ENCODE peak calls at places on chromosomes 4 and X, in nine cellular contexts. J is upper lobe of right lung, L is HFF-Myc, D is right atrium auricular region, H is heart left ventricle, F is kidney, X is fibroblast of mammary gland, G is cardiac fibroblast, Z is astrocyte of the cerebellum. Q is an unnamed sample.

GRCh38 chrX:10749113-10749512 is 128.7 kb upstream of the MID1 start:
- DNase-seq in J (no peak), L (no peak), D (no peak), H (no peak), F (no peak), X (peak; percentile 41), G (peak; percentile 79), Z (no peak), Q (peak; percentile 68)

GRCh38 chr4:170089743-170090666 is at the start of gene AADAT:
- DNase-seq in J (peak; percentile 91), L (peak; percentile 33), D (peak; percentile 68), H (peak; percentile 75), F (peak; percentile 91), X (peak; percentile 78), G (peak; percentile 81), Z (peak; percentile 19), Q (peak; percentile 74)

GRCh38 chrX:30957753-30958152 is 68.7 kb upstream of the TAB3 start:
- DNase-seq in J (no peak), L (no peak), D (no peak), H (no peak), F (no peak), X (peak; percentile 35), G (peak; percentile 50), Z (no peak), Q (peak; percentile 59)

GRCh38 chr4:167117273-167117672 is 117.0 kb downstream of the SPOCK3 start:
- DNase-seq in J (no peak), L (no peak), D (no peak), H (no peak), F (no peak), X (no peak), G (no peak), Z (no peak), Q (no peak)

GRCh38 chr4:184344899-184345572 is 127.4 kb upstream of the ENPP6 start:
- DNase-seq in J (no peak), L (no peak), D (peak; percentile 40), H (no peak), F (no peak), X (no peak), G (no peak), Z (no peak), Q (no peak)

GRCh38 chr4:97942137-97942536 is 201.1 kb downstream of the STPG2 start:
- DNase-seq in J (no peak), L (no peak), D (no peak), H (no peak), F (no peak), X (no peak), G (peak; percentile 50), Z (no peak), Q (no peak)

GRCh38 chr4:8342651-8343050 is 73.1 kb downstream of the HTRA3 start:
- DNase-seq in J (no peak), L (no peak), D (no peak), H (no peak), F (no peak), X (no peak), G (no peak), Z (no peak), Q (no peak)

GRCh38 chr4:129264008-129264657 is 168.2 kb downstream of the C4orf33 start:
- DNase-seq in J (no peak), L (no peak), D (no peak), H (no peak), F (no peak), X (no peak), G (no peak), Z (no peak), Q (no peak)

GRCh38 chr4:107825072-107825789 is 499 bp downstream of the SGMS2 start:
- DNase-seq in J (peak; percentile 89), L (no peak), D (no peak), H (peak; percentile 41), F (peak; percentile 87), X (peak; percentile 56), G (peak; percentile 64), Z (no peak), Q (peak; percentile 44)

GRCh38 chr4:145805490-145805889 is 125.5 kb downstream of the C4orf51 start:
- DNase-seq in J (no peak), L (no peak), D (no peak), H (peak; percentile 60), F (no peak), X (no peak), G (peak; percentile 80), Z (no peak), Q (peak; percentile 38)

GRCh38 chrX:41906515-41907165 is 16.7 kb downstream of the CASK start:
- DNase-seq in J (no peak), L (no peak), D (no peak), H (no peak), F (no peak), X (peak; percentile 23), G (peak; percentile 36), Z (no peak), Q (peak; percentile 3)

GRCh38 chr4:97395980-97396562 is 747.2 kb downstream of the STPG2 start:
- DNase-seq in J (no peak), L (no peak), D (no peak), H (no peak), F (no peak), X (no peak), G (no peak), Z (no peak), Q (no peak)

GRCh38 chr4:2829933-2830451 is 13.7 kb upstream of the ADD1 start:
- DNase-seq in J (no peak), L (no peak), D (no peak), H (no peak), F (peak; percentile 72), X (no peak), G (no peak), Z (no peak), Q (no peak)

GRCh38 chrX:8364369-8365141 is 100.1 kb upstream of the VCX3B start:
- DNase-seq in J (no peak), L (no peak), D (no peak), H (peak; percentile 5), F (no peak), X (no peak), G (no peak), Z (no peak), Q (no peak)

GRCh38 chr4:85836588-85836987 is 361.6 kb downstream of the ARHGAP24 start:
- DNase-seq in J (no peak), L (no peak), D (no peak), H (no peak), F (no peak), X (no peak), G (no peak), Z (no peak), Q (no peak)
- H3K4me3 ChIP-seq in J (no peak overlapping the region), L (no peak overlapping the region), D (no peak overlapping the region), H (no peak overlapping the region), F (no peak overlapping the region), X (no peak overlapping the region), G (no peak overlapping the region), Z (no peak overlapping the region), Q (no peak overlapping the region)

GRCh38 chr4:73919691-73920090 is 50.5 kb downstream of the CXCL1 start:
- DNase-seq in J (no peak), L (no peak), D (no peak), H (no peak), F (no peak), X (no peak), G (peak; percentile 71), Z (no peak), Q (peak; percentile 18)

GRCh38 chr4:73922317-73922716 is 53.1 kb downstream of the CXCL1 start:
- DNase-seq in J (no peak), L (no peak), D (no peak), H (no peak), F (no peak), X (no peak), G (no peak), Z (no peak), Q (no peak)

GRCh38 chr4:73923631-73923937 is 54.4 kb downstream of the CXCL1 start:
- DNase-seq in J (no peak), L (no peak), D (no peak), H (no peak), F (no peak), X (no peak), G (no peak), Z (no peak), Q (no peak)

GRCh38 chr4:73918058-73918457 is 48.9 kb downstream of the CXCL1 start:
- DNase-seq in J (no peak), L (no peak), D (no peak), H (no peak), F (no peak), X (no peak), G (no peak), Z (no peak), Q (peak; percentile 17)

GRCh38 chr4:73922766-73923630 is 53.8 kb downstream of the CXCL1 start:
- DNase-seq in J (no peak), L (no peak), D (no peak), H (no peak), F (no peak), X (peak; percentile 75), G (peak; percentile 92), Z (peak; percentile 55), Q (peak; percentile 58)
- TF ChIP-seq CTCF in J (peak; percentile 49), L (peak; percentile 27), D (no peak), H (peak; percentile 19), F (peak; percentile 23), X (peak; percentile 60), G (peak; percentile 35), Z (peak; percentile 26), Q (peak; percentile 68)

GRCh38 chr4:109702950-109703663 is at the start of gene CASP6:
- DNase-seq in J (peak; percentile 95), L (no peak), D (peak; percentile 86), H (peak; percentile 87), F (peak; percentile 95), X (peak; percentile 61), G (peak; percentile 73), Z (peak; percentile 32), Q (peak; percentile 69)
- H3K4me3 ChIP-seq in J (peak within 1 kb of the TSS; percentile 75), L (peak within 1 kb of the TSS; percentile 65), D (peak within 1 kb of the TSS; percentile 85), H (peak within 1 kb of the TSS; percentile 59), F (peak within 1 kb of the TSS; percentile 75), X (peak within 1 kb of the TSS; percentile 78), G (peak within 1 kb of the TSS; percentile 91), Z (peak within 1 kb of the TSS; percentile 66), Q (peak within 1 kb of the TSS; percentile 83)

GRCh38 chrX:15143050-15143824 is 126.6 kb downstream of the ASB9 start:
- DNase-seq in J (peak; percentile 48), L (peak; percentile 10), D (no peak), H (peak; percentile 8), F (no peak), X (peak; percentile 42), G (peak; percentile 46), Z (peak; percentile 19), Q (peak; percentile 24)

GRCh38 chrX:15142084-15142715 is 127.7 kb downstream of the ASB9 start:
- DNase-seq in J (no peak), L (no peak), D (no peak), H (no peak), F (no peak), X (no peak), G (no peak), Z (no peak), Q (peak; percentile 2)

GRCh38 chrX:15150578-15150977 is 119.3 kb downstream of the ASB9 start:
- DNase-seq in J (no peak), L (no peak), D (no peak), H (no peak), F (no peak), X (no peak), G (no peak), Z (no peak), Q (no peak)

GRCh38 chrX:15143825-15144121 is 126.1 kb downstream of the ASB9 start:
- DNase-seq in J (no peak), L (no peak), D (no peak), H (no peak), F (no peak), X (no peak), G (no peak), Z (no peak), Q (no peak)

DNA sequence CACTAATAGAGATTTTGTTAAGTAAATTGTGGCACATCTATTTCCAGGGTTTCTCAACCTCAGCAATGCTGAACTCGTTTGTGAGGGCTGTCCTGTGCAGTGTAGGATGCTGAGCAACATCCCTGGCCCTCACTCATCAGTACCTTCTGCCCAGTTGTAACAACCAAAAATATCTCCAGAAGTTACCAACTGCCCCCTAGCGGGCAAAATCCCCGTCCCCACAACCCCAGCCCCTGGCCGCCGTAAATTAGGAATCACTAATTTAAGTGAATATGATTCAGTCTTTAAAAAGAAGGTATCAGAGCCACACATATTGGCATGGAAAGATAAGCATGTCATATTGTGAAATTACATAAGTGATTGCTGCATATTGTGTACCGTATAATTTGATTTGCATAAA is 123.4 kb downstream of the ASB9 start:
- DNase-seq in J (no peak), L (no peak), D (no peak), H (peak; percentile 3), F (no peak), X (peak; percentile 11), G (peak; percentile 16), Z (no peak), Q (peak; percentile 5)
- TF ChIP-seq CTCF in J (peak; percentile 38), L (peak; percentile 39), D (no peak), H (peak; percentile 28), F (no peak), X (peak; percentile 41), G (peak; percentile 41), Z (peak; percentile 40), Q (peak; percentile 39)